ENCODE peak calls at places on chromosomes 7 and 10, in eight cellular contexts. H, A, K, B, Y, G, W and I are unnamed samples.

GRCh38 chr10:114859227-114859626 is 37.6 kb downstream of the FHIP2A start:
- DNase-seq in H (no peak), G (no peak), W (no peak), Y (no peak), B (peak; percentile 11), A (no peak), K (no peak), I (no peak)

GRCh38 chr10:3425261-3425660 is 252.7 kb upstream of the PITRM1 start:
- DNase-seq in W (no peak), B (no peak), A (no peak), K (no peak), H (no peak), Y (no peak), G (no peak), I (no peak)

GRCh38 chr7:2209961-2210323 is 22.8 kb downstream of the MAD1L1 start:
- DNase-seq in Y (no peak), A (no peak), K (no peak), B (no peak), H (no peak), G (no peak), W (no peak), I (no peak)

GRCh38 chr7:6161463-6162330 is 110.7 kb downstream of the CYTH3 start:
- DNase-seq in Y (no peak), H (no peak), G (no peak), W (no peak), B (no peak), K (peak; percentile 34), A (no peak), I (no peak)

GRCh38 chr10:14302035-14302434 is 28.7 kb downstream of the FRMD4A start:
- DNase-seq in G (no peak), B (no peak), H (no peak), A (no peak), Y (no peak), W (no peak), K (no peak), I (no peak)

GRCh38 chr7:143485500-143485899 is 7.8 kb downstream of the TAS2R41 start:
- DNase-seq in A (no peak), G (no peak), W (no peak), Y (no peak), H (no peak), B (no peak), K (no peak), I (no peak)

GRCh38 chr10:91335147-91335546 is 75.0 kb upstream of the HECTD2 start:
- DNase-seq in Y (no peak), G (no peak), W (no peak), H (peak; percentile 23), B (no peak), A (no peak), K (no peak), I (no peak)

GRCh38 chr10:69665457-69666320 is 35.6 kb downstream of the FAM241B start:
- DNase-seq in G (no peak), H (no peak), K (no peak), A (no peak), W (no peak), Y (no peak), B (no peak), I (no peak)

GRCh38 chr10:12348341-12348869 is 942 bp upstream of the CAMK1D start:
- DNase-seq in K (peak; percentile 65), Y (no peak), B (peak; percentile 31), G (no peak), W (no peak), H (no peak), A (no peak), I (peak; percentile 84)

GRCh38 chr7:48130658-48131108 is 40.6 kb upstream of the ABCA13 start:
- DNase-seq in Y (no peak), K (no peak), H (no peak), A (no peak), B (no peak), G (no peak), W (no peak), I (no peak)

GRCh38 chr7:141374425-141374824 is 176.8 kb upstream of the AGK start:
- DNase-seq in Y (no peak), H (no peak), K (no peak), A (no peak), G (no peak), W (no peak), B (no peak), I (no peak)

GRCh38 chr7:70638381-70639128 is 493.4 kb upstream of the GALNT17 start:
- DNase-seq in B (no peak), H (no peak), K (no peak), G (no peak), A (no peak), W (no peak), Y (no peak), I (no peak)

GRCh38 chr10:80444646-80445319 is 9.3 kb upstream of the TSPAN14 start:
- DNase-seq in K (peak; percentile 79), Y (peak; percentile 58), W (peak; percentile 43), H (peak; percentile 83), A (peak; percentile 63), B (peak; percentile 63), G (peak; percentile 58), I (no peak)

GRCh38 chr10:121935702-121936101 is 7.9 kb upstream of the ATE1 start:
- DNase-seq in G (peak; percentile 27), H (peak; percentile 91), A (peak; percentile 42), K (no peak), Y (peak; percentile 96), W (no peak), B (peak; percentile 76), I (no peak)

GRCh38 chr7:149021725-149022062 is 6.6 kb downstream of the PDIA4 start:
- DNase-seq in K (no peak), Y (no peak), H (no peak), W (no peak), A (no peak), G (no peak), B (no peak), I (no peak)

GRCh38 chr7:149016876-149017275 is 11.4 kb downstream of the PDIA4 start:
- DNase-seq in W (no peak), H (no peak), Y (no peak), G (no peak), A (no peak), B (no peak), K (no peak), I (no peak)

GRCh38 chr7:149023662-149024061 is 4.6 kb downstream of the PDIA4 start:
- DNase-seq in B (no peak), G (no peak), H (no peak), W (no peak), Y (no peak), A (no peak), K (no peak), I (no peak)

GRCh38 chr7:149022961-149023360 is 5.3 kb downstream of the PDIA4 start:
- DNase-seq in K (no peak), Y (no peak), H (no peak), B (no peak), W (no peak), G (no peak), A (no peak), I (no peak)

GRCh38 chr7:149020483-149020882 is 7.8 kb downstream of the PDIA4 start:
- DNase-seq in W (no peak), G (no peak), K (no peak), B (no peak), H (no peak), Y (no peak), A (no peak), I (no peak)
- TF ChIP-seq EP300 in W (no peak), G (no peak), K (no peak), B (no peak), H (no peak), Y (no peak), A (no peak), I (no peak)

DNA sequence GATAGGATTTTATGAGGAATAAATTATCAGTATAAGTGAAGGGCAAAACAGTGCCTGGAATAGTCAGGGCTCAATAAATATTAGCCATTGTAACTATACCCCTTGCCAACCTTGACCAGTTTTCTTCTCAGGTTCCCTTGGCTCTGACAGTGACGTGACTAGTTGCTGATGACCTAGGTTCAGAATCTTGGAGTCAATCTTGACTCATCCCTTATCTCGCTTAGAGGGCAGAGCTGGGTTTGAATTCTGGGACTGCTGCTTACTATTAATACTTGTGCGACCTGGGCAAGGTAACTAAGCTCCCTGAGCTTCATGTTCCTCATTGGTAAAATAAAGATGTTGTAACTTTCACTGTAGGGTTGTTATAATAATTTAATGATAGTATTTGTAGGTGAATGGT is 9.2 kb upstream of the CAMK2G start:
- DNase-seq in W (no peak), H (peak; percentile 50), Y (no peak), K (no peak), A (no peak), B (no peak), G (no peak), I (no peak)
- TF ChIP-seq EP300 in W (no peak), H (no peak), Y (no peak), K (no peak), A (no peak), B (no peak), G (no peak), I (no peak)

GRCh38 chr7:151665363-151665762 is 145.7 kb upstream of the RHEB start:
- DNase-seq in Y (no peak), H (no peak), W (peak; percentile 66), A (no peak), G (no peak), K (peak; percentile 88), B (peak; percentile 21), I (peak; percentile 44)
- TF ChIP-seq EP300 in Y (no peak), H (no peak), W (no peak), A (no peak), G (no peak), K (no peak), B (no peak), I (no peak)

GRCh38 chr7:3579638-3580219 is 278.7 kb downstream of the SDK1 start:
- DNase-seq in K (no peak), W (no peak), A (no peak), G (no peak), H (no peak), B (no peak), Y (no peak), I (no peak)
- TF ChIP-seq EP300 in K (no peak), W (no peak), A (no peak), G (no peak), H (no peak), B (no peak), Y (no peak), I (no peak)

GRCh38 chr7:75945297-75946168 is 30.6 kb downstream of the POR start:
- DNase-seq in Y (peak; percentile 78), K (no peak), G (no peak), W (no peak), B (no peak), A (peak; percentile 57), H (peak; percentile 51), I (no peak)
- TF ChIP-seq EP300 in Y (peak; percentile 66), K (no peak), G (no peak), W (no peak), B (no peak), A (no peak), H (no peak), I (no peak)

DNA sequence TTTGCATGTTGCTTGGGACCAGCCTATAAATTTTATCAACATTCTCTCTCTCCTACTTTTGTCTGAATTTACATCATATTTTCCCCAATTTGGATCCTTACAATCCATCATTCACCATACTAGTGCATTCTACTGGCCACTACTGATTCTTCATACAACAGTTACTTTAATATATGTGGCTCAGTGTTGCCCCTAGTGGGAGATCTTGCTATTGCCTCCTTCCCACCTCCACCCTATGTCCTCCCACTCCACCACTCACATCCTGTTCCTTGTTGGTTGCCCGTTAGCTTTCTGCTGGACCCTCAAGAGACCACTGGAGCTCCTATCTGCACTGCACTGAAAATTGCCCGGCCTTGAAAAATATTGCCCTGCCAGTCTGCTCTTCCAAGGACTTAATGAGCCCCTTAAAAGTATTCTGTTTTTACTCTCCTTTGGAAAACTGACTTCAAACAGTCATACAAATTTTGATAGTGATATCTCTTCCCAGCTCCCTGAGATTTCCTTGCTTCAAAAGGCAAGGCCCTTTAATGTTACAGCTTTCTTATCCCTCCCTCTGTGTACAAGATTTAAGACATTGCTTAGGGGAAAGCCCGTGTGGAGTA is 243.2 kb upstream of the TMEM229A start:
- DNase-seq in A (no peak), H (peak; percentile 32), B (peak; percentile 19), W (no peak), Y (peak; percentile 29), G (peak; percentile 27), K (no peak), I (no peak)
- TF ChIP-seq EP300 in A (no peak), H (no peak), B (no peak), W (no peak), Y (no peak), G (no peak), K (no peak), I (no peak)